ENCODE peak calls at places on chromosomes 4 and X, in five cellular contexts. C is retinal pigment epithelial cell, X is upper lobe of right lung, Y is dorsolateral prefrontal cortex, Q is neural crest cell. Z is an unnamed sample.

GRCh38 chr4:8555716-8556115 is 24.5 kb upstream of the GPR78 start:
- DNase-seq in Y (no peak), X (peak), Q (no peak), C (no peak), Z (no peak)

GRCh38 chr4:110361921-110362320 is 114.0 kb upstream of the ENPEP start:
- DNase-seq in Q (no peak), X (no peak), C (peak), Y (no peak), Z (no peak)

GRCh38 chr4:39353478-39354177 is 12.5 kb downstream of the RFC1 start:
- DNase-seq in C (no peak), Q (no peak), Y (no peak), X (no peak), Z (no peak)

GRCh38 chr4:86523333-86523732 is 70.8 kb upstream of the PTPN13 start:
- DNase-seq in Q (no peak), Y (no peak), X (no peak), C (no peak), Z (no peak)

GRCh38 chrX:80808854-80809493 is 703 bp downstream of the BRWD3 start:
- DNase-seq in X (peak), C (no peak), Q (peak), Y (no peak), Z (peak)

GRCh38 chr4:1212546-1213335 is 36.2 kb downstream of the CTBP1 start:
- DNase-seq in C (no peak), Y (no peak), X (no peak), Q (no peak), Z (no peak)

GRCh38 chr4:8880851-8881250 is 9.2 kb upstream of the HMX1 start:
- DNase-seq in Y (no peak), Q (no peak), C (no peak), X (no peak), Z (no peak)

GRCh38 chrX:19807414-19807813 is 80.0 kb downstream of the SH3KBP1 start:
- DNase-seq in Q (no peak), Y (no peak), X (no peak), C (no peak), Z (no peak)

GRCh38 chrX:48999030-48999429 is 3.0 kb downstream of the GRIPAP1 start:
- DNase-seq in Y (no peak), C (no peak), X (no peak), Q (no peak), Z (no peak)

GRCh38 chr4:185322805-185323204 is 72.9 kb downstream of the LRP2BP start:
- DNase-seq in Q (no peak), C (no peak), Y (no peak), X (no peak), Z (no peak)

GRCh38 chrX:74119016-74119910 is 184.7 kb upstream of the ZCCHC13 start:
- DNase-seq in Y (no peak), X (no peak), Q (no peak), C (no peak), Z (no peak)

GRCh38 chrX:71919436-71919835 is 8.8 kb downstream of the NHSL2 start:
- DNase-seq in Q (no peak), C (no peak), Y (no peak), X (no peak), Z (no peak)

GRCh38 chrX:9231491-9231890 is 197.6 kb upstream of the FAM9B start:
- DNase-seq in X (no peak), Y (no peak), Q (no peak), C (no peak), Z (no peak)

GRCh38 chr4:68572653-68573052 is 3.5 kb downstream of the UGT2B17 start:
- DNase-seq in X (no peak), Y (no peak), Q (no peak), C (no peak), Z (no peak)

GRCh38 chr4:168797176-168797575 is 212.9 kb downstream of the CBR4 start:
- DNase-seq in X (no peak), Q (no peak), C (no peak), Y (no peak), Z (no peak)

GRCh38 chrX:153651540-153652079 is 4.6 kb downstream of the DUSP9 start:
- DNase-seq in C (no peak), X (no peak), Q (no peak), Y (peak), Z (no peak)

GRCh38 chrX:13110427-13111324 is 66.3 kb upstream of the FAM9C start:
- DNase-seq in X (no peak), Q (no peak), C (peak), Y (no peak), Z (no peak)

GRCh38 chr4:88528861-88529260 is 5.3 kb upstream of the PYURF start:
- DNase-seq in X (no peak), Y (no peak), Q (no peak), C (no peak), Z (no peak)

GRCh38 chr4:2177443-2178093 is 64.4 kb downstream of the HAUS3 start:
- DNase-seq in X (no peak), C (no peak), Y (no peak), Q (no peak), Z (no peak)

GRCh38 chr4:145619639-145619996 is 433 bp downstream of the MMAA start:
- DNase-seq in Y (no peak), X (no peak), Q (no peak), C (no peak), Z (no peak)

GRCh38 chrX:142089193-142089592 is 115.9 kb downstream of the MAGEC2 start:
- DNase-seq in X (no peak), Y (no peak), C (no peak), Q (no peak), Z (no peak)

GRCh38 chrX:22136711-22137110 is 104.6 kb downstream of the PHEX start:
- DNase-seq in X (no peak), Q (no peak), Y (no peak), C (no peak), Z (no peak)

GRCh38 chrX:22135994-22136684 is 104.0 kb downstream of the PHEX start:
- DNase-seq in X (no peak), C (no peak), Y (no peak), Q (peak), Z (no peak)

GRCh38 chrX:22135171-22135711 is 103.1 kb downstream of the PHEX start:
- DNase-seq in Q (peak), C (no peak), X (no peak), Y (no peak), Z (no peak)

GRCh38 chrX:22141061-22141460 is 108.9 kb downstream of the PHEX start:
- DNase-seq in Y (no peak), C (no peak), Q (no peak), X (no peak), Z (no peak)
- TF ChIP-seq CTCF in Y (no peak), C (no peak), Q (no peak), X (no peak), Z (no peak)

DNA sequence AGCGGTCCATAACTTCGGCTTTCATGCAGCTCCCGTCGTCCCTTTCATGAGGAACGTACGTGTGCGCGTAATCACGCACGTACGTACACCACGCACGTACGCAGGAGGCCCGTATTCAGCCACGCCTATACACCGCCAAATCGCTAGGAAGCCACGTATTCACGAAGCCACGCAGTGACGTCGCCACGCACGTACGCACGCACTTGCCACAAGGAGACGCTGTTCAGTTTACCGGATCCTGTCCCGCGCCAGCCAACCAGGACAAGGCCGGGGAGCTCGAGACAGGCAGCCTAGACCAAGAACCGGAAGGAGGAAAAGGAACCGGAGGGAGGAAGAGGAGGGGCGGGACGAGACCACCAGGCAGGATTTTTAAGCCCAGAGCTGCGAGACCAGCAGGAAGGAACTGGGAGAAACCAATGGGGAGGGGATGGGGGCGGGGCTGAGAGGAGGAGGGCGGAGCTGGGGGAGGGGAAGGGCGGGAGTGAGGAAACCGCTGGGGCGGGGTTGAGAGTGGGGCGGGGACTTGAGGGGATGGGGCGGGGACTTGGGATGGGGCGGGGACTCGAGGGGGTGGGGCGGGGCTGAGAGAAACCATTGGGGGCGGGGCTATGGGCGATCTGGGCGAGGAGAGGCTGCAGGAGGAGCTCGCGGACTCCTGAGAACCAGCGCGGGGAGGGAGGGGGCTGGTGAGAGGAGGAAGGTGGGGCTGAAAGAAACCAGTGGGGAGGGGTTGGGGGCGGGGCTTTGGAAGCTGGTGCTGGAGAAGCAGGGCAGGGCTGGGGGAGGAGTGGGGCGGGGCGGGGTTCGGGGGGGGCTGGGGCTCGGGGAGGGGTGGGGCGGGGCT is at the start of gene EOLA2:
- DNase-seq in X (peak), Q (peak), C (peak), Y (peak), Z (peak)
- TF ChIP-seq CTCF in X (peak), Q (peak), C (peak), Y (peak), Z (peak)

GRCh38 chr4:6873792-6874461 is 35.7 kb upstream of the TBC1D14 start:
- DNase-seq in X (peak), Q (peak), Y (peak), C (peak), Z (peak)
- TF ChIP-seq CTCF in X (peak), Q (peak), Y (peak), C (peak), Z (peak)

DNA sequence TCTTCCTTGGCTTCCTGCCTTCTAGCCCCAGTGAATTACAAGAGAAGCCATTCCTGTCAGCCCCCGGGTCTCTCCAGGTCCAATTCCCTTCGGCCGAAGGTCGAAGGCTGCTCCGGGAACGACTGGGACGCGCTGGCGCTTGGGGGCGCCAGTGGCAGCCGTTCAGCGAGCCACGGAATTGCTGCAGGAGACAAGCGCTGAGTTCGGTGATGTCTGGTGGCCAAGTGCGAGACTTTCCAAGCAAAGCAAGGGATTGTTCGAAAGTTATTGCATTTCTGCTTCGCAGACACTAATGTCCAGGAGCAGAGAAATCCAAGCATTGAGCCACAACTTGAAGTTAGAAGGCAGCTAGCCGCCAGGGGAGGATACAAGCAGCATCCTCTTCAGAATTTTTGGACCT is 1.1 kb upstream of the DKK2 start:
- DNase-seq in C (no peak), Q (peak), X (peak), Y (peak), Z (no peak)
- TF ChIP-seq CTCF in C (peak), Q (peak), X (peak), Y (peak), Z (no peak)

GRCh38 chrX:29560065-29560464 is 655.3 kb upstream of the MAGEB2 start:
- DNase-seq in X (no peak), Q (no peak), Y (no peak), C (no peak), Z (no peak)

GRCh38 chrX:29555465-29556091 is 659.8 kb upstream of the MAGEB2 start:
- DNase-seq in Y (no peak), C (no peak), Q (no peak), X (no peak), Z (no peak)

DNA sequence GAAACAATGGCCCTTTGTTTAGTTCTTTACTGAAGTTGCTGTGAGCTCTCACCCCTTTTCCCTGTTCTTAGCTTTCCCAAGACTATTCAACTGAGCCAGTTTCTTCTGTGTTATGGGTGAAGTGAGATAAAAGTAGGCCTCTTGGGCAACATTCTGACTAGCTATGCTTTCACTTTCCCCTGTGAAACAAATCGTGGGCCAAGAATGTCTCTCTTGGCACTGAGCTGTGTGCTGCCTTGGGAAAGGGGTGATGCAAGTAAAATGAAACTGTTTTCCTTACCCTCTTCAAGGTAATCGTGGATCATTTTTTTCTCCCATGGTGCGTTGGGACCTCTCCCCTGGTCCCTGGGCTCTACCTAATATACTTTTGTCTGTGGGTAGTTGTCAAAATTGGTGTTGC is 653.9 kb upstream of the MAGEB2 start:
- DNase-seq in X (no peak), Y (no peak), Q (no peak), C (no peak), Z (no peak)
- TF ChIP-seq CTCF in X (no peak), Y (no peak), Q (no peak), C (no peak), Z (no peak)

DNA sequence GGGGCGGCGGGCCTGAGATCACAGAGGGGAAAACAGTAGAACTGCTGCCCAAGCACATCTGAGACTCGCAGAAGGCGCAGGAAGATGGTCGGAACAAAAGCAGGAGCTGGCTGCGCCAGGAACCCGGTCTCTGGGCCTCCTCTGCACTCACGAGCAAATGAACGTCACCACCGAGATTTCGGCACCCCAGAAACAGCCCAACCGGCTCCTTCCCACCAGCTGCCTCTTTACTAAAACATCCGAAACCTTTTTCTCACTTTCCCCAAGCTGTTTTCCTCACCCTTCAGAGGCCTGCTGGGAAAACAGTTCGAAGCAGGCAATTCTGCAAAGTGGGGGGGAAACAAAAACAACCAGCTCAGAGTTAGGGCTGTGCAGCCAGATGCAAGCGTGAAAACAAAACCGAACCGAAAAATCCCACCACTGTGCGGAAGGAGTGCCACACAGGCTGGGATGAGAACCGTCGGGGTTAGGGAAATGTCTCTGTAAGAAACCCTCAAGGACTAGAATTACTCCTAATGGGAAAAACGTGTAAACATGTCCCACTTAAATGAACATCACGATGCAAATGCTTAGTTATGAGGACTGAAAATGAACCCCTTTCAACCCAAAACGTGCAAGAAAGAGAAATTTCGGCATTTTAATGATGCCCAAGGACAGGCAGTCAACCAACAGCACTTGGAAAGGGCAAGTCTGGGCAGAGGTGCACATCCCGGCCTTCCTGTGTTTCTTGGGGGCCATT is 15.9 kb downstream of the DHRSX start:
- DNase-seq in X (no peak), C (no peak), Y (no peak), Q (no peak), Z (no peak)
- TF ChIP-seq CTCF in X (no peak), C (no peak), Y (no peak), Q (no peak), Z (no peak)

DNA sequence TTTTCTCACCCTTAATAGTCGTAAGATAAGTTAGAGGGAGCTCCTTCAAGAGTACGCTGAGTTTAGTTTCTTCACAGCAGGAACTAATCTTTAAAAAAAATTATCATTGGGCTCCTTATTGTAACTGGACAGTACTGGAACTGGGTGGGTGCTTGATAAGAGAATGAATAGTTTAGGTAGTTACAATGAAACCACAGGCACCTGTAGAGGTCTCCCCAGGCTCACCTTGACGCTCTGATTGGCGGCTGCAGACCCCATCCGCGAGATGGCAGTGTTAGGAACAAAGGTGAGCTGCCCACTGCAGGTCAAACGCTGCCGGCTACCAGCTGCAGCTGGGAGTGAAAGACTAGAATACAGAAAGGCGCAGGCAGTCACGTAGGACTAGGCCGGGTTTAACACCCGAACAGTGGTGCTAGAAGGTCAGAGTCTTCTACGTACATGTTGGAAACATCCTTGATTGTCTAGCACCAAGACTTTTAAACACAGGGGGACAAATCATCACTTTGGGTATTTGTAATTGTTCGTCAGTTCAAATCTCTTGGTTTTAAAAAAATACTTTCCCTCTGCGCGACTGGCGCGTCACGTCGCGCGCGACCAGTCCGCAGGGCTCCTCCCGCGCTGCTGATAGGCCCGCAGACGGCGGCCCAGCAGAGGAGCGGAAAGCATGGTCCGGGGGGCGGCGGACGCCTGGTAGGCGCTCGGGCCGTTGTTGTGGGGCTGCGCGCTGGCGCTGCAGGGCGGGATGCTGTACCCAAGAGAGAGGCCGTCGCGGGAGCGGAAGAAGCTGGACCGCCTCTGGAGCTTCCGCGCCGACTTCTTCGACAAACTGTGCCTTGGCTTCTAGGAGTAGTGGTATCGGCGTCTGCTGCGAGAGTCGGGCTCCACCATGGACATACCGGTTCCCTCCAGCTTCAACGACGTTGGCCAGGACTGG is 45.6 kb downstream of the SMARCA5 start:
- DNase-seq in Q (no peak), Y (peak), C (peak), X (peak), Z (peak)
- TF ChIP-seq CTCF in Q (no peak), Y (peak), C (peak), X (peak), Z (no peak)

DNA sequence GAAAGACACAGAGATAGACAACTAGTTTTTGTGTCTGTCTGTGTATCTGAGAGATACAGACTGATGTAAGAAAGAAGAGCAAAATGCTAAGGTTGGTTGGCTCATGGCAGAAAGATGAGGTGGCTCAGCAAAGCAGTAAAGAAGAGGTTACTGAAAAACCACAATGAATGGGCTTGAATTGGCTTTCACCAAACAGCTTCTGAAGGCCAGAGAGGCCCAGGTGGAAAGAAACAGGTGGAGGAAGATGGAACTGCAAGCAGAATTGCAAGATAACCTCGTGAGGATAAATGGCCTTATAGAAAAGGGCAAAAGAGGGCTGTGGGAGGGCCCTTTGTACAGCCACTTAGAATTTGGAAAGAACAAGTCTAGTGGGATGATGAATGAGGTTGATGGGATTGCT is 39.6 kb downstream of the GAB3 start:
- DNase-seq in X (no peak), C (no peak), Y (no peak), Q (no peak), Z (no peak)
- TF ChIP-seq CTCF in X (no peak), C (no peak), Y (no peak), Q (no peak), Z (no peak)

GRCh38 chr4:3445111-3445820 is 3.5 kb downstream of the HGFAC start:
- DNase-seq in Y (no peak), C (no peak), Q (no peak), X (no peak), Z (no peak)
- TF ChIP-seq CTCF in Y (no peak), C (no peak), Q (no peak), X (no peak), Z (no peak)

GRCh38 chr4:65126200-65126599 is 544.1 kb downstream of the EPHA5 start:
- DNase-seq in X (no peak), C (no peak), Q (no peak), Y (no peak), Z (no peak)
- TF ChIP-seq CTCF in X (no peak), C (no peak), Q (no peak), Y (no peak), Z (no peak)

Z was measured in natural killer cell.